ENCODE peak calls at places on chromosomes 16 and 17, in ten cellular contexts. Q is Peyer's patch; K is left ventricle myocardium inferior; R is IMR-90; B is heart left ventricle; O is tibial nerve; E is left lung; D is CD8-positive, alpha-beta T cell; A is A549; Z is cardiac muscle cell. L is an unnamed sample. For H3K4me1, the result is how much of the 10 kb centered on the place peaks cover.

GRCh38 chr17:69639096-69639495 is 224.6 kb downstream of the MAP2K6 start:
- DNase-seq in E (no peak), A (no peak), R (no peak), Z (no peak), K (no peak), Q (no peak), O (no peak), B (no peak), D (no peak), L (no peak)

GRCh38 chr17:68963958-68964357 is 8.8 kb upstream of the ABCA8 start:
- DNase-seq in R (peak), K (no peak), E (no peak), A (no peak), Q (no peak), O (peak), B (no peak), Z (no peak), D (no peak), L (no peak)

GRCh38 chr16:10981697-10982216 is 37.4 kb downstream of the CLEC16A start:
- DNase-seq in R (no peak), K (no peak), Z (no peak), E (no peak), B (no peak), A (peak), Q (no peak), D (no peak), O (no peak), L (peak)

GRCh38 chr17:40452074-40452787 is 9.0 kb downstream of the IGFBP4 start:
- DNase-seq in E (no peak), O (peak), A (no peak), B (peak), K (no peak), D (no peak), R (peak), Z (peak), Q (peak), L (no peak)

GRCh38 chr17:17395246-17395802 is 81.5 kb upstream of the MED9 start:
- DNase-seq in O (peak), E (no peak), D (no peak), K (no peak), B (no peak), Z (no peak), R (no peak), A (no peak), Q (no peak), L (no peak)

GRCh38 chr16:1651509-1652342 is 26.4 kb upstream of the JPT2 start:
- DNase-seq in O (no peak), A (no peak), K (no peak), Z (no peak), R (peak), E (no peak), Q (no peak), B (no peak), D (no peak), L (no peak)

GRCh38 chr17:75695141-75695829 is 26.0 kb upstream of the ITGB4 start:
- DNase-seq in K (no peak), O (no peak), B (no peak), Z (no peak), Q (peak), A (no peak), D (no peak), R (peak), E (no peak), L (peak)

GRCh38 chr16:35706901-35707300 is 2247.5 kb downstream of the TP53TG3F start:
- DNase-seq in Z (no peak), O (no peak), B (no peak), D (no peak), K (no peak), E (no peak), R (no peak), A (no peak), Q (no peak), L (no peak)

GRCh38 chr17:59754547-59754946 is 47.1 kb downstream of the VMP1 start:
- DNase-seq in R (peak), D (no peak), B (no peak), Q (no peak), A (peak), Z (peak), O (no peak), E (no peak), K (no peak), L (peak)

GRCh38 chr16:29745853-29746345 is at the start of gene C16orf54:
- DNase-seq in R (no peak), O (peak), K (peak), D (peak), A (no peak), B (peak), Q (peak), E (peak), Z (no peak), L (no peak)

GRCh38 chr16:64122177-64122576 is 999.7 kb downstream of the CDH11 start:
- DNase-seq in D (no peak), Z (peak), B (no peak), R (no peak), E (no peak), A (no peak), Q (no peak), O (no peak), K (no peak), L (peak)

GRCh38 chr17:45147581-45148182 is 593 bp upstream of the HEXIM1 start:
- DNase-seq in Z (peak), A (peak), O (peak), D (peak), R (peak), K (peak), E (peak), B (peak), Q (peak), L (peak)
- H3K4me1 ChIP-seq in Z (under half), A (under half), O (under half), D (under half), R (under half), K (half or more), E (half or more), B (under half), Q (under half), L (under half)

GRCh38 chr16:85394511-85395206 is 218.5 kb upstream of the GSE1 start:
- DNase-seq in O (no peak), E (peak), A (no peak), R (no peak), B (no peak), D (no peak), Z (no peak), Q (no peak), K (peak), L (no peak)
- H3K27ac ChIP-seq in O (peak), E (no peak), A (peak), R (peak), B (no peak), D (no peak), Z (no peak), Q (no peak), K (no peak), L (no peak)

DNA sequence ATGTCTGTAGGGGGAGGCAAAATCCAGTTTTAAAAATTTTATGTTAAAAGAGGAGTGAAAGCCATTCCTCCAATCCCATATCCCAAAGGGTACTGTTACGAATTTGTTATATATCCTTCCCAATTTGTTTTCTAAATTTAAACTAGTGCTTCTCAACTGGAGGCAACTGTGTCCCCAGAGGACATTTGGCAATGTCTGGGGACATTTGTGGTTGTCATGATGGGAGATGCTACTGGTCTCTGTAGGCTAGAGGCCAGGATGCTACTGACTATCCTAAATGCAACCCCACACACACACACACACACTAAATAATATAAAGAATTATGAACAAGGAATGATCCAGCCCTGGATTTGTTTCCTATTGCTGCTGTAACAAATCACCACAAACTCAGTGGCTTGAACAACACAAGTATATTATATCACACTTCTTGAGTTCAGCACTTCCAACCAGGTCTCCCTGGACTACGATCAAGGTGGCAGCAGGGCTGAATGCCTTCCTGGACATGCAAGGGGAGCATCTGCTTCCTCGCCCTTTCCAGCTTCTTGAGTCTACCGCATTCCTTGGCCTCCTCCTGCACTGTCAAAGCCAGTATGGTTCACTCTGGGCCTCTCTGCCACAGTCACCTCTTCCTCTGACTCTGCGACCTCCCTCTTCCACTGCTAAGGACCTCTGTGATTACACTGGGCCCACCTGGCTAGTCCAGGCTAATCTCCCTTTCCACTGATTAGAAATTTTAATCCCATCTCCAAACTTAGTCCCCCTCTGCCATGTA is 30.1 kb downstream of the ARHGAP17 start:
- DNase-seq in Q (no peak), R (no peak), E (no peak), D (no peak), A (no peak), B (no peak), K (no peak), O (no peak), Z (no peak), L (no peak)
- H3K4me1 ChIP-seq in Q (under half), R (under half), E (half or more), D (under half), A (half or more), B (under half), K (half or more), O (half or more), Z (under half), L (under half)

DNA sequence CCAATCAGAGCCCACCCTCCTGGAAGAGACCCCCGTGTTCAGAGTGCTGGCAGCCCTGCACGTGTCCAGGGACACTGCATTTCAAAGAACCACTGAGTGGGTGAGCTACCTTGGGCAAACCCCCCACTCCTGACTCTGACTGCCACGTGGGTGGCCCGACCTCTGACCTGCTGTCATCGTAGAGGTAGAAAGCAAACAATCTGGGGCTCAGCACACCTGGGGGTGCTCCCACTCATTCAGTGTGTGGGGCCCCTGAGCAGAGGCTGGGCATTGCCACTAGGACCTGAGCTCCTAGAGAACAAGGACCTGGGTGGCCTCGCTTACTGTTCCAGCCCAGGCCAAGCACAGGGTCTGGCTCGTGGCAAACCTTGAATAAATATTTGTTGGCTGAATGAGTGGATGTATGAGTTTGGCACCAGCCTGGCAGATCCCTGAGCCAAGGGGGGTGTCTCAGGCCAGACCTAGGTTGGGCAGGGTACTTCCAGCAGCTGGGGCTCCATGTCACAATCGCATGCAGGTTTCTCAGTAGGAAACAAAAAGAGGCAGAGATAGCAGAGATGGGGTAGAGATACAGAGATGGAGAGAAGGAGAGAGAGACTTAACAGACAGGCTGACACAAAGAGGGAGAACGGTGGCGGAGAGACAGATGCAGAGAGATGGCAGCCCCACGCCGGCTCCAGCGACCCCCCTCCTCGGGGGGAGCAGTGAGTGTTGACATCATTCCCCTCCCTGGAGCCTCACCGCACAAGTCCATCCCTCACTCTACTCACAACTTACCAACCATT is 5.4 kb upstream of the DRC7 start:
- DNase-seq in O (no peak), E (no peak), A (no peak), Q (no peak), Z (no peak), R (no peak), K (no peak), D (no peak), B (no peak), L (no peak)
- H3K27ac ChIP-seq in O (no peak), E (peak), A (peak), Q (no peak), Z (no peak), R (no peak), K (no peak), D (peak), B (peak), L (no peak)

GRCh38 chr17:65504141-65504540 is 57.3 kb downstream of the AXIN2 start:
- DNase-seq in D (no peak), A (no peak), B (no peak), K (no peak), Q (no peak), R (no peak), Z (no peak), O (no peak), E (no peak), L (no peak)
- H3K4me1 ChIP-seq in D (under half), A (under half), B (under half), K (under half), Q (under half), R (under half), Z (under half), O (under half), E (under half), L (under half)